ENCODE peak calls at places on chromosomes 11 and 22, in ten cellular contexts. One of them, this sample, is unnamed.

GRCh38 chr11:88421530-88421929 is 84.0 kb upstream of the CTSC start:
- DNase-seq in transverse colon: no peak
- DNase-seq in cardiac fibroblast: peak
- DNase-seq in adrenal gland: no peak
- DNase-seq in A549: no peak
- DNase-seq in epithelial cell of esophagus: peak
- DNase-seq in AG10803: peak
- DNase-seq in HFF-Myc: no peak
- DNase-seq in foreskin fibroblast: peak
- DNase-seq in esophagus squamous epithelium: no peak
- DNase-seq in this sample: peak

GRCh38 chr11:126832387-126832786 is 168.2 kb downstream of the KIRREL3 start:
- DNase-seq in esophagus squamous epithelium: no peak
- DNase-seq in AG10803: no peak
- DNase-seq in A549: no peak
- DNase-seq in foreskin fibroblast: no peak
- DNase-seq in HFF-Myc: no peak
- DNase-seq in transverse colon: no peak
- DNase-seq in cardiac fibroblast: no peak
- DNase-seq in epithelial cell of esophagus: no peak
- DNase-seq in adrenal gland: no peak
- DNase-seq in this sample: no peak

GRCh38 chr22:47065756-47066615 is 303.5 kb downstream of the TBC1D22A start:
- DNase-seq in foreskin fibroblast: no peak
- DNase-seq in HFF-Myc: no peak
- DNase-seq in AG10803: no peak
- DNase-seq in esophagus squamous epithelium: no peak
- DNase-seq in cardiac fibroblast: peak
- DNase-seq in transverse colon: peak
- DNase-seq in A549: no peak
- DNase-seq in epithelial cell of esophagus: no peak
- DNase-seq in adrenal gland: peak
- DNase-seq in this sample: peak

GRCh38 chr11:121478226-121478894 is 25.6 kb upstream of the SORL1-AS1 start:
- DNase-seq in cardiac fibroblast: no peak
- DNase-seq in esophagus squamous epithelium: no peak
- DNase-seq in AG10803: no peak
- DNase-seq in epithelial cell of esophagus: peak
- DNase-seq in A549: no peak
- DNase-seq in HFF-Myc: no peak
- DNase-seq in adrenal gland: no peak
- DNase-seq in transverse colon: no peak
- DNase-seq in foreskin fibroblast: no peak
- DNase-seq in this sample: no peak

GRCh38 chr11:48116843-48117242 is 99.8 kb upstream of the OR4B1 start:
- DNase-seq in transverse colon: no peak
- DNase-seq in adrenal gland: no peak
- DNase-seq in foreskin fibroblast: peak
- DNase-seq in A549: peak
- DNase-seq in epithelial cell of esophagus: peak
- DNase-seq in cardiac fibroblast: peak
- DNase-seq in AG10803: no peak
- DNase-seq in HFF-Myc: no peak
- DNase-seq in esophagus squamous epithelium: no peak
- DNase-seq in this sample: peak

GRCh38 chr11:35593143-35593542 is 25.1 kb upstream of the FJX1 start:
- DNase-seq in foreskin fibroblast: peak
- DNase-seq in A549: no peak
- DNase-seq in AG10803: peak
- DNase-seq in adrenal gland: no peak
- DNase-seq in esophagus squamous epithelium: no peak
- DNase-seq in cardiac fibroblast: peak
- DNase-seq in epithelial cell of esophagus: peak
- DNase-seq in HFF-Myc: peak
- DNase-seq in transverse colon: no peak
- DNase-seq in this sample: peak

GRCh38 chr11:78179459-78180071 is 8.9 kb downstream of the KCTD21 start:
- DNase-seq in epithelial cell of esophagus: peak
- DNase-seq in transverse colon: no peak
- DNase-seq in AG10803: no peak
- DNase-seq in foreskin fibroblast: no peak
- DNase-seq in HFF-Myc: no peak
- DNase-seq in A549: peak
- DNase-seq in adrenal gland: no peak
- DNase-seq in esophagus squamous epithelium: no peak
- DNase-seq in cardiac fibroblast: no peak
- DNase-seq in this sample: no peak

GRCh38 chr11:65814131-65814959 is 19.4 kb upstream of the SNX32 start:
- DNase-seq in AG10803: no peak
- DNase-seq in HFF-Myc: no peak
- DNase-seq in esophagus squamous epithelium: no peak
- DNase-seq in adrenal gland: peak
- DNase-seq in cardiac fibroblast: peak
- DNase-seq in epithelial cell of esophagus: peak
- DNase-seq in A549: no peak
- DNase-seq in foreskin fibroblast: peak
- DNase-seq in transverse colon: no peak
- DNase-seq in this sample: peak

GRCh38 chr11:103850419-103851165 is 185.8 kb upstream of the DDI1 start:
- DNase-seq in AG10803: no peak
- DNase-seq in transverse colon: no peak
- DNase-seq in A549: no peak
- DNase-seq in adrenal gland: no peak
- DNase-seq in HFF-Myc: no peak
- DNase-seq in epithelial cell of esophagus: no peak
- DNase-seq in cardiac fibroblast: no peak
- DNase-seq in esophagus squamous epithelium: no peak
- DNase-seq in foreskin fibroblast: no peak
- DNase-seq in this sample: no peak

GRCh38 chr11:10526974-10527918 is 13.7 kb downstream of the RNF141 start:
- DNase-seq in transverse colon: no peak
- DNase-seq in foreskin fibroblast: peak
- DNase-seq in esophagus squamous epithelium: no peak
- DNase-seq in A549: no peak
- DNase-seq in cardiac fibroblast: no peak
- DNase-seq in adrenal gland: no peak
- DNase-seq in AG10803: no peak
- DNase-seq in HFF-Myc: no peak
- DNase-seq in epithelial cell of esophagus: peak
- DNase-seq in this sample: peak

GRCh38 chr11:24820541-24820940 is 323.7 kb downstream of the LUZP2 start:
- DNase-seq in AG10803: no peak
- DNase-seq in epithelial cell of esophagus: peak
- DNase-seq in cardiac fibroblast: no peak
- DNase-seq in transverse colon: no peak
- DNase-seq in foreskin fibroblast: no peak
- DNase-seq in HFF-Myc: no peak
- DNase-seq in A549: no peak
- DNase-seq in adrenal gland: no peak
- DNase-seq in esophagus squamous epithelium: no peak
- DNase-seq in this sample: no peak

GRCh38 chr11:18749681-18750319 is 23.8 kb upstream of the IGSF22 start:
- DNase-seq in adrenal gland: peak
- DNase-seq in foreskin fibroblast: peak
- DNase-seq in epithelial cell of esophagus: peak
- DNase-seq in HFF-Myc: peak
- DNase-seq in AG10803: peak
- DNase-seq in cardiac fibroblast: peak
- DNase-seq in esophagus squamous epithelium: no peak
- DNase-seq in A549: peak
- DNase-seq in transverse colon: no peak
- DNase-seq in this sample: peak

GRCh38 chr11:2777871-2778629 is 78.3 kb upstream of the KCNQ1OT1 start:
- DNase-seq in AG10803: no peak
- DNase-seq in adrenal gland: peak
- DNase-seq in A549: no peak
- DNase-seq in HFF-Myc: no peak
- DNase-seq in esophagus squamous epithelium: no peak
- DNase-seq in epithelial cell of esophagus: no peak
- DNase-seq in cardiac fibroblast: no peak
- DNase-seq in transverse colon: no peak
- DNase-seq in foreskin fibroblast: no peak
- DNase-seq in this sample: no peak

GRCh38 chr11:133693110-133693509 is 152.2 kb downstream of the SPATA19 start:
- DNase-seq in AG10803: no peak
- DNase-seq in HFF-Myc: no peak
- DNase-seq in epithelial cell of esophagus: no peak
- DNase-seq in transverse colon: no peak
- DNase-seq in A549: no peak
- DNase-seq in cardiac fibroblast: no peak
- DNase-seq in foreskin fibroblast: no peak
- DNase-seq in adrenal gland: no peak
- DNase-seq in esophagus squamous epithelium: no peak
- DNase-seq in this sample: no peak

GRCh38 chr11:71580057-71581003 is 2.3 kb downstream of the KRTAP5-11 start:
- DNase-seq in esophagus squamous epithelium: no peak
- DNase-seq in adrenal gland: peak
- DNase-seq in epithelial cell of esophagus: peak
- DNase-seq in foreskin fibroblast: peak
- DNase-seq in AG10803: peak
- DNase-seq in cardiac fibroblast: peak
- DNase-seq in HFF-Myc: peak
- DNase-seq in A549: peak
- DNase-seq in transverse colon: peak
- DNase-seq in this sample: peak

GRCh38 chr11:125514336-125515101 is 18.5 kb upstream of the FEZ1 start:
- DNase-seq in HFF-Myc: no peak
- DNase-seq in adrenal gland: no peak
- DNase-seq in foreskin fibroblast: no peak
- DNase-seq in cardiac fibroblast: peak
- DNase-seq in AG10803: peak
- DNase-seq in transverse colon: peak
- DNase-seq in epithelial cell of esophagus: peak
- DNase-seq in esophagus squamous epithelium: no peak
- DNase-seq in A549: no peak
- DNase-seq in this sample: peak

GRCh38 chr11:100672483-100673038 is 14.5 kb upstream of the ARHGAP42 start:
- DNase-seq in adrenal gland: no peak
- DNase-seq in transverse colon: no peak
- DNase-seq in HFF-Myc: no peak
- DNase-seq in epithelial cell of esophagus: no peak
- DNase-seq in cardiac fibroblast: no peak
- DNase-seq in A549: no peak
- DNase-seq in AG10803: no peak
- DNase-seq in foreskin fibroblast: no peak
- DNase-seq in esophagus squamous epithelium: no peak
- DNase-seq in this sample: no peak

GRCh38 chr11:111361082-111361801 is 17.8 kb downstream of the POU2AF1 start:
- DNase-seq in AG10803: no peak
- DNase-seq in transverse colon: no peak
- DNase-seq in foreskin fibroblast: no peak
- DNase-seq in A549: no peak
- DNase-seq in adrenal gland: no peak
- DNase-seq in HFF-Myc: no peak
- DNase-seq in cardiac fibroblast: no peak
- DNase-seq in esophagus squamous epithelium: no peak
- DNase-seq in epithelial cell of esophagus: peak
- DNase-seq in this sample: no peak

GRCh38 chr22:39450258-39450955 is 6.4 kb upstream of the MGAT3 start:
- DNase-seq in cardiac fibroblast: no peak
- DNase-seq in adrenal gland: no peak
- DNase-seq in transverse colon: no peak
- DNase-seq in esophagus squamous epithelium: no peak
- DNase-seq in foreskin fibroblast: no peak
- DNase-seq in A549: no peak
- DNase-seq in epithelial cell of esophagus: no peak
- DNase-seq in AG10803: no peak
- DNase-seq in HFF-Myc: no peak
- DNase-seq in this sample: no peak
- H3K4me3 ChIP-seq in cardiac fibroblast: no peak
- H3K4me3 ChIP-seq in adrenal gland: no peak
- H3K4me3 ChIP-seq in transverse colon: no peak
- H3K4me3 ChIP-seq in esophagus squamous epithelium: no peak
- H3K4me3 ChIP-seq in foreskin fibroblast: no peak
- H3K4me3 ChIP-seq in A549: no peak
- H3K4me3 ChIP-seq in epithelial cell of esophagus: no peak
- H3K4me3 ChIP-seq in AG10803: no peak
- H3K4me3 ChIP-seq in HFF-Myc: no peak
- H3K4me3 ChIP-seq in this sample: no peak

DNA sequence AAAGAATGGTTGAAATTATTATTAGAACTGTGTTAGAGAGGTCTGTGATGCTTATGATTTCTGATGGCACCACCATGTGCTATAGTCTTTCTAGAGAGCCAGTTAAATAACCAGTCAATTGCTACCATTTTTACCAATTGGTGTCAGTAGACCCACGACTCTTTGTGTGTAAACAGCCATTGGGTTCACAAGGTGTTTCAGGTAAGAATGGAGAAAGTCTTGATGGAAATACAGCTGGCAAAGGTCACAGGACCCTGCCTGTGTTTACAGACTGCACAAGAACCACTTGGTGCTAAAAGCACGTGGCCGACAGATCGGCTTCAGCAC is 30.5 kb upstream of the OR10G7 start:
- DNase-seq in foreskin fibroblast: no peak
- DNase-seq in A549: no peak
- DNase-seq in adrenal gland: no peak
- DNase-seq in esophagus squamous epithelium: no peak
- DNase-seq in HFF-Myc: no peak
- DNase-seq in AG10803: no peak
- DNase-seq in cardiac fibroblast: no peak
- DNase-seq in epithelial cell of esophagus: no peak
- DNase-seq in transverse colon: no peak
- DNase-seq in this sample: no peak
- TF ChIP-seq CTCF in foreskin fibroblast: no peak
- TF ChIP-seq CTCF in A549: no peak
- TF ChIP-seq CTCF in adrenal gland: peak
- TF ChIP-seq CTCF in esophagus squamous epithelium: no peak
- TF ChIP-seq CTCF in HFF-Myc: no peak
- TF ChIP-seq CTCF in AG10803: no peak
- TF ChIP-seq CTCF in cardiac fibroblast: no peak
- TF ChIP-seq CTCF in epithelial cell of esophagus: no peak
- TF ChIP-seq CTCF in transverse colon: no peak
- TF ChIP-seq CTCF in this sample: no peak

DNA sequence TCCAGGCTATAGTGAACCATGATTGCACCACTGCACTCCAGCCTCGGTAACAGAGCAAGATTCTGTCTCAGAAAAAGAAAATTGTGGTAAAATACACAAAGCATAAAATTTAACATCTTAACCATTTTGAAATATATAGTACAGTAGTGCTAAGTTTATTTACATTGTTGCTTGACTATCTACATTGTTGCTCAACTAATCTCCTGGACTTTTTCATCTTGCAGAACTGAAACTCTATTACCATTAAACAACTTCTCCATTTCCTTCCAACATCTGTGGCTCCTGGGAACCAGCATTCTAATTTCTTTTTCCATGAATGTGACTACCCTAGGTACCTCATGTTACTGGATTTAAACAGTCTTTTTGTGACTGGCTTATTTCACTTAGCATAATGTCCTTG is 13.5 kb upstream of the VWA5A start:
- DNase-seq in cardiac fibroblast: no peak
- DNase-seq in AG10803: no peak
- DNase-seq in A549: no peak
- DNase-seq in HFF-Myc: no peak
- DNase-seq in foreskin fibroblast: no peak
- DNase-seq in adrenal gland: no peak
- DNase-seq in transverse colon: no peak
- DNase-seq in epithelial cell of esophagus: no peak
- DNase-seq in esophagus squamous epithelium: no peak
- DNase-seq in this sample: no peak
- H3K4me3 ChIP-seq in cardiac fibroblast: no peak
- H3K4me3 ChIP-seq in AG10803: no peak
- H3K4me3 ChIP-seq in A549: no peak
- H3K4me3 ChIP-seq in HFF-Myc: no peak
- H3K4me3 ChIP-seq in foreskin fibroblast: no peak
- H3K4me3 ChIP-seq in adrenal gland: no peak
- H3K4me3 ChIP-seq in transverse colon: no peak
- H3K4me3 ChIP-seq in epithelial cell of esophagus: no peak
- H3K4me3 ChIP-seq in esophagus squamous epithelium: no peak
- H3K4me3 ChIP-seq in this sample: no peak

GRCh38 chr11:1765871-1766718 is 2.4 kb upstream of the CTSD start:
- DNase-seq in adrenal gland: peak
- DNase-seq in epithelial cell of esophagus: no peak
- DNase-seq in cardiac fibroblast: no peak
- DNase-seq in A549: no peak
- DNase-seq in AG10803: no peak
- DNase-seq in HFF-Myc: no peak
- DNase-seq in esophagus squamous epithelium: no peak
- DNase-seq in transverse colon: no peak
- DNase-seq in foreskin fibroblast: no peak
- DNase-seq in this sample: no peak
- TF ChIP-seq CTCF in adrenal gland: no peak
- TF ChIP-seq CTCF in epithelial cell of esophagus: no peak
- TF ChIP-seq CTCF in cardiac fibroblast: no peak
- TF ChIP-seq CTCF in A549: no peak
- TF ChIP-seq CTCF in AG10803: no peak
- TF ChIP-seq CTCF in HFF-Myc: peak
- TF ChIP-seq CTCF in esophagus squamous epithelium: no peak
- TF ChIP-seq CTCF in transverse colon: no peak
- TF ChIP-seq CTCF in foreskin fibroblast: no peak
- TF ChIP-seq CTCF in this sample: peak